ENCODE peak calls at places on chromosome 7, in four cellular contexts. V, U, T and K are unnamed samples.

GRCh38 chr7:134317434-134317833 is 704 bp upstream of the SLC35B4 start:
- DNase-seq in V (no peak), U (no peak), T (no peak), K (no peak)

GRCh38 chr7:42262907-42263466 is 26.0 kb upstream of the GLI3 start:
- DNase-seq in V (no peak), U (no peak), T (no peak), K (no peak)

GRCh38 chr7:99029481-99030144 is 114.3 kb downstream of the SMURF1 start:
- DNase-seq in V (no peak), U (no peak), T (no peak), K (no peak)

GRCh38 chr7:6273380-6273837 is 985 bp upstream of the CYTH3 start:
- DNase-seq in V (peak), U (no peak), T (no peak), K (no peak)

GRCh38 chr7:75920431-75921161 is 5.6 kb downstream of the POR start:
- DNase-seq in V (peak), U (no peak), T (no peak), K (peak)

GRCh38 chr7:147670759-147671158 is 919.8 kb upstream of the C7orf33 start:
- DNase-seq in V (no peak), U (no peak), T (no peak), K (no peak)

GRCh38 chr7:32253245-32253644 is 183.0 kb upstream of the PDE1C start:
- DNase-seq in V (no peak), U (no peak), T (no peak), K (no peak)

GRCh38 chr7:94706991-94707390 is 51.1 kb upstream of the SGCE start:
- DNase-seq in V (no peak), U (no peak), T (no peak), K (no peak)

GRCh38 chr7:159083001-159083697 is 61.5 kb downstream of the VIPR2 start:
- DNase-seq in V (no peak), U (no peak), T (no peak), K (no peak)

GRCh38 chr7:80140388-80140787 is 5.8 kb downstream of the GNAI1 start:
- DNase-seq in V (no peak), U (no peak), T (no peak), K (no peak)

GRCh38 chr7:49638166-49638565 is 135.3 kb upstream of the VWC2 start:
- DNase-seq in V (no peak), U (no peak), T (no peak), K (no peak)

GRCh38 chr7:40221836-40222235 is 87.0 kb downstream of the SUGCT start:
- DNase-seq in V (no peak), U (no peak), T (no peak), K (no peak)

GRCh38 chr7:108099650-108100049 is 30.5 kb downstream of the LAMB4 start:
- DNase-seq in V (no peak), U (no peak), T (no peak), K (no peak)

GRCh38 chr7:130822642-130823041 is 88.6 kb upstream of the KLF14 start:
- DNase-seq in V (no peak), U (no peak), T (no peak), K (no peak)

GRCh38 chr7:127230192-127230925 is 22.4 kb downstream of the GRM8 start:
- DNase-seq in V (no peak), U (no peak), T (no peak), K (no peak)

GRCh38 chr7:103987455-103987854 is 2.0 kb downstream of the RELN start:
- DNase-seq in V (peak), U (no peak), T (no peak), K (peak)

DNA sequence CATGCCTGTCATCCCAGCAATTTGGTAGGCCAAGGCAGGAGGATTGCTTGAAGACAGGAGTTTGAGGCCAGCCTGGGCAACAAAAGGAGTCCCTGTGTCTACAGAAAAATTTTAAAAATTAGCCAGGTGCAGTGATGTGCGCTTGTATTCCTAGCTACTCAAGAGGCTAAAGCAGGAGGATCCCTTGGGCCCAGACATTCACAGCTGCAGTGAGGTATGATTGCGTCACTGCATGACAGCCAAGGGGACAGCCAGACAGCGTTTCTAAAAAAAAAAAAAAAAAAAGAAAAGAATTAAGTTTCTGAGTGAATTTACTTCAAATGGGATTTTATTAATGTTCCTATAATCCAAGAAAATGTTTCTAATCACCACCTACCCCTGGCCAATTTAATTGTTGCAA is 87.4 kb upstream of the RNF148 start:
- DNase-seq in V (no peak), U (no peak), T (no peak), K (no peak)
- TF ChIP-seq BRCA1 in V (no peak), U (no peak), T (no peak), K (no peak)

DNA sequence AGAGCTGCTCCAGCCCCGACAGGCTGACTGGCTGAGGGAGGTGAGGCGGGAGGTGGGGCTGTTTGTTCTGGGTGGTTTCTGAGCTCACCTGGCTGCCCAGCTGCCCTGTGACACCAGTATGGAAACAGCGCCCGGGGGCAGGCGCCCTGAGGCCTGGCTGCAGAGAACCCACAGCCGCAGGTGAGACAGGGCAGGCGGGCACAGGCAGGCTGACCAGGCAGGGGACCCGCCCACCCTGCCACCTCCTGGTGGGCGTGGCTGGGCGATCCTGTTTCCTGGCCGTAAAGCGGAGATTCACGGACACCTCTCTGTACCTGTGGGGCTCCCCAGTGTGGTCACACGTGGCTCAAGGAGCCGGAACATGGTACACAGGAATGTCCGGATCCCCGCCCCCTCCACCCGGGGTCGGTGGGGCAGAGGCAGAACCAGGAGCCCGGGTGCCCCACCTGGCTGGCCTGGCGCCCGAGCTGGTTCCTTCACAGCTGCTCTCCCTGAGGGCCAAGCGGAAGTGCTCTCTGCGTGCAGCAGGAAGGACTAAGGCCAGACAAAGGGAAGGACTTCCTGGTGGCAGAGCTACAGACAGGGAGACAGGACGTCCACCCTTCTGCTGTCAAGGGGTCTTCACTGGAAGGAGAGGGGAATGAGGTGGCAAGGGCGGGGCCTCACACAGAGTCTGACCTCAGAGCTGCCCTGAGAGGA is 3.9 kb downstream of the MICALL2 start:
- DNase-seq in V (no peak), U (no peak), T (no peak), K (no peak)
- TF ChIP-seq BRCA1 in V (no peak), U (no peak), T (no peak), K (no peak)

GRCh38 chr7:2038876-2039728 is 193.6 kb downstream of the MAD1L1 start:
- DNase-seq in V (no peak), U (no peak), T (no peak), K (no peak)

GRCh38 chr7:2036786-2037185 is 196.0 kb downstream of the MAD1L1 start:
- DNase-seq in V (no peak), U (no peak), T (no peak), K (no peak)

GRCh38 chr7:2040201-2040892 is 192.4 kb downstream of the MAD1L1 start:
- DNase-seq in V (no peak), U (no peak), T (no peak), K (no peak)

GRCh38 chr7:2037301-2037804 is 195.4 kb downstream of the MAD1L1 start:
- DNase-seq in V (no peak), U (no peak), T (no peak), K (no peak)

DNA sequence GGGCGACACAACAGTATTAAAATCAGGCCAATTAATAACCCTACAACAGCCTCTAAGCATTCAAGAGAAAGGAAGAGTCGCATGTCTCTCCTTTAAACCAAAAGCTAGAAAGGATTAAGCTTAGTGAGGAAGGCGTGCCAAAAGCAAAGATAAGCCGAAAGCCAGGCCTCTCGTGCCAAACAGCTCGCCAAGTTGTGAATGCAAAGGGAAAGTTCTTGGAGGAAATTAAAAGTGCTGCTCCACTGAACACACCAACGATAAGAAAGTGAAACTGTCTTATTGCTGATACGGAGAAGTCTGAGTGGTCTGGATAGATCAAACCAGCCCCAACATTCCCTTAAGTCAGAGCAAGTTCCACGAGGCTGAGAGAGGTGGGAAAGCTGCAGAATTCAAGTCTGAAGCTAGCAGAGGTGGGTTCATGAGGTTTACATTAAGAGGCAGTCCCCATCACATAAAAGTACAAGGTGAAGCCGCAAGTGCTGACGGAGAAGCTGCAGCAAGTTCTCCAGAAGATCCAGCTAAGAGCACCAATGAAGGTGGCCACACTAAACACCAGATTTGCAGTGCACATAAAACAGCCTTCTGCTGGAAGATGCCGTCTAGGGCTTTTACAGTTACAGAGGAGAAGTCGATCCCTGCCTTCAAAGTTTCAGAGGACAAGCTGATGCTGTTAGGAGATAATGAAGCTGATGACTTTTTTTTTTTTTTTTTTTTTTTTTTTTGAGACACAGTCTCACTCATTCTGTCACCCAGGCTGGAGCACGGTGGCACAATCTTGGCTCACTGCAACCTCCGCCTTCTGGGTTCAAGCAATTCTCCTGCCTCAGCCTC is 194.7 kb downstream of the MAD1L1 start:
- DNase-seq in V (no peak), U (peak), T (no peak), K (no peak)
- TF ChIP-seq BRCA1 in V (no peak), U (no peak), T (no peak), K (no peak)

GRCh38 chr7:17456541-17456940 is 158.1 kb downstream of the AHR start:
- DNase-seq in V (no peak), U (no peak), T (no peak), K (no peak)
- TF ChIP-seq BRCA1 in V (no peak), U (no peak), T (no peak), K (no peak)

GRCh38 chr7:149330914-149331567 is 69.0 kb downstream of the ZNF783 start:
- DNase-seq in V (peak), U (no peak), T (no peak), K (no peak)
- TF ChIP-seq BRCA1 in V (no peak), U (no peak), T (no peak), K (no peak)

DNA sequence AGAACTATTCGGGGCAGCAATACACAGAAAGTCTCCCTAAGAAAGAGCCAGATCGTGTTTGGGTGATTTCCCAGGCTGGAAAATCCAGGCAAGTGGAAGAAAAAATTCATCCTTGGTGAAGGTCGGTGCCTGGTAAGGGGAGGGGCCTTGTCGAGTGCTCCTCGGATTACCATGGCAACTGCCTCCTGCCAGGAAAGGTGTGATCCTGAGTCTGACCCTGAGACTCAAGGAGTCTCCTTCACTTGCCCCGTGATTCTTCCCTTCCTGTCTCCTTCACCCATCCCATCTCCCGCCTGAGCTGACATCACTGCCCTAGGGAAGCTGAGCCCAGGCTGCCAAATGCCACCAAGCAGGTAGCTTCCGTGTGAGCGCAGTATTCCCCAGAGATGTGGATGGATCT is 112.2 kb downstream of the MYL10 start:
- DNase-seq in V (no peak), U (no peak), T (no peak), K (no peak)
- TF ChIP-seq BRCA1 in V (no peak), U (no peak), T (no peak), K (no peak)

GRCh38 chr7:24139996-24140395 is 144.0 kb upstream of the NPY start:
- DNase-seq in V (no peak), U (no peak), T (no peak), K (no peak)
- TF ChIP-seq BRCA1 in V (no peak), U (no peak), T (no peak), K (no peak)